ENCODE peak calls at places on chromosomes 12 and 14, in eight cellular contexts. B is CD4-positive, alpha-beta T cell; S is heart left ventricle; L is testis; O is body of pancreas; R is neural progenitor cell; I is upper lobe of right lung; U is brain microvascular endothelial cell. T is an unnamed sample.

GRCh38 chr12:26465419-26466097 is 270.2 kb downstream of the SSPN start:
- DNase-seq in B (no peak), S (no peak), L (no peak), O (no peak), R (peak; percentile 10), I (no peak), U (no peak), T (no peak)

GRCh38 chr12:3832738-3833137 is 40.5 kb downstream of the PARP11 start:
- DNase-seq in B (no peak), S (no peak), L (no peak), O (no peak), R (no peak), I (no peak), U (no peak), T (no peak)

GRCh38 chr12:22318122-22318737 is 16.3 kb downstream of the ST8SIA1 start:
- DNase-seq in B (no peak), S (no peak), L (no peak), O (no peak), R (peak; percentile 6), I (no peak), U (peak; percentile 40), T (no peak)

GRCh38 chr12:66398931-66399625 is 96.8 kb downstream of the HELB start:
- DNase-seq in B (no peak), S (no peak), L (no peak), O (no peak), R (no peak), I (no peak), U (peak; percentile 3), T (no peak)

GRCh38 chr12:76784600-76785051 is 20.7 kb downstream of the ZDHHC17 start:
- DNase-seq in B (no peak), S (no peak), L (no peak), O (no peak), R (no peak), I (no peak), U (peak; percentile 21), T (no peak)

GRCh38 chr12:91001306-91001705 is 3.5 kb downstream of the EPYC start:
- DNase-seq in B (no peak), S (no peak), L (no peak), O (no peak), R (no peak), I (no peak), U (no peak), T (no peak)

GRCh38 chr14:92356677-92357076 is 33.7 kb downstream of the SLC24A4 start:
- DNase-seq in B (no peak), S (no peak), L (no peak), O (no peak), R (no peak), I (no peak), U (no peak), T (no peak)

GRCh38 chr12:77214136-77214535 is 148.8 kb upstream of the E2F7 start:
- DNase-seq in B (no peak), S (no peak), L (no peak), O (no peak), R (no peak), I (no peak), U (no peak), T (no peak)

GRCh38 chr14:68719634-68720384 is 73.1 kb downstream of the ZFP36L1 start:
- DNase-seq in B (no peak), S (no peak), L (no peak), O (no peak), R (no peak), I (no peak), U (no peak), T (no peak)

GRCh38 chr14:90093942-90094595 is 32.3 kb downstream of the KCNK13 start:
- DNase-seq in B (no peak), S (no peak), L (no peak), O (no peak), R (no peak), I (no peak), U (peak; percentile 4), T (peak; percentile 23)

GRCh38 chr12:5965950-5966383 is 20.9 kb upstream of the ANO2 start:
- DNase-seq in B (peak; percentile 28), S (no peak), L (peak; percentile 66), O (peak; percentile 49), R (peak; percentile 84), I (peak; percentile 74), U (peak; percentile 28), T (peak; percentile 45)

GRCh38 chr14:101889898-101890297 is 74.5 kb upstream of the DYNC1H1 start:
- DNase-seq in B (no peak), S (no peak), L (no peak), O (no peak), R (no peak), I (no peak), U (no peak), T (no peak)

GRCh38 chr14:99753225-99754140 is 39.7 kb upstream of the EML1 start:
- DNase-seq in B (no peak), S (no peak), L (no peak), O (no peak), R (peak; percentile 39), I (no peak), U (no peak), T (no peak)

GRCh38 chr12:75666126-75666979 is 154.9 kb upstream of the KRR1 start:
- DNase-seq in B (no peak), S (no peak), L (no peak), O (peak; percentile 18), R (peak; percentile 20), I (no peak), U (peak; percentile 75), T (no peak)

GRCh38 chr12:75662501-75663159 is 151.2 kb upstream of the KRR1 start:
- DNase-seq in B (no peak), S (no peak), L (no peak), O (no peak), R (no peak), I (no peak), U (peak; percentile 81), T (no peak)

GRCh38 chr12:75666980-75667359 is 155.6 kb upstream of the KRR1 start:
- DNase-seq in B (no peak), S (no peak), L (peak; percentile 23), O (no peak), R (no peak), I (no peak), U (peak; percentile 61), T (no peak)

GRCh38 chr12:75661927-75662326 is 150.5 kb upstream of the KRR1 start:
- DNase-seq in B (no peak), S (no peak), L (no peak), O (no peak), R (no peak), I (no peak), U (no peak), T (no peak)

GRCh38 chr12:75665216-75665615 is 153.8 kb upstream of the KRR1 start:
- DNase-seq in B (no peak), S (no peak), L (no peak), O (no peak), R (no peak), I (no peak), U (no peak), T (no peak)
- H3K27ac ChIP-seq in B (no peak overlapping the region), S (no peak overlapping the region), L (peak overlapping the region; percentile 68), O (no peak overlapping the region), R (no peak overlapping the region), I (no peak overlapping the region), U (peak overlapping the region; percentile 77), T (no peak overlapping the region)

GRCh38 chr14:22848391-22849164 is 12.2 kb downstream of the MMP14 start:
- DNase-seq in B (no peak), S (peak; percentile 77), L (peak; percentile 76), O (no peak), R (peak; percentile 23), I (peak; percentile 69), U (peak; percentile 61), T (peak; percentile 33)

GRCh38 chr14:22845821-22846625 is 9.6 kb downstream of the MMP14 start:
- DNase-seq in B (no peak), S (no peak), L (no peak), O (peak; percentile 5), R (no peak), I (peak; percentile 61), U (no peak), T (no peak)

GRCh38 chr14:22846811-22847307 is 10.5 kb downstream of the MMP14 start:
- DNase-seq in B (no peak), S (no peak), L (no peak), O (no peak), R (no peak), I (peak; percentile 48), U (no peak), T (no peak)

GRCh38 chr14:22849212-22849819 is 12.9 kb downstream of the MMP14 start:
- DNase-seq in B (no peak), S (peak; percentile 54), L (peak; percentile 79), O (no peak), R (no peak), I (peak; percentile 66), U (peak; percentile 20), T (peak; percentile 35)

GRCh38 chr14:22847661-22848341 is 11.4 kb downstream of the MMP14 start:
- DNase-seq in B (no peak), S (no peak), L (no peak), O (no peak), R (peak; percentile 39), I (peak; percentile 62), U (peak; percentile 38), T (no peak)
- TF ChIP-seq CTCF in B (no peak), S (no peak), L (no peak), O (no peak), R (peak; percentile 30), I (no peak), U (peak; percentile 12), T (no peak)

GRCh38 chr14:69865701-69866365 is 13.4 kb upstream of the SMOC1 start:
- DNase-seq in B (no peak), S (no peak), L (no peak), O (no peak), R (no peak), I (no peak), U (no peak), T (no peak)
- H3K27ac ChIP-seq in B (no peak overlapping the region), S (no peak overlapping the region), L (no peak overlapping the region), O (no peak overlapping the region), R (no peak overlapping the region), I (no peak overlapping the region), U (no peak overlapping the region), T (no peak overlapping the region)

DNA sequence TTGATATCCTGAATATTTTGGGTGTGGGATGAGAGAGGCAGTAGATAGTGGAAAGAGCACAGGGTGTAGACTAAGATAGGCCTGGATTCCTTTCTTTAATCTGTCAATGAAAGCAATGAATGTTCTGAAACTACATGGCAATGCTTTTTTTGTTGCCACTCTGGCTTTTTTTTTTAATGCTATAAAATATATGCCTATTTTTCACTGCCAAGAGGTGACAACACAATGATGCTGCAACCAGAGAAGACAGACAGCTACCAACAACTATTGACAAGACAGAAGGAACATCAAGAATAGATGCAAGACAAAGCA is 9.4 kb downstream of the ANG start:
- DNase-seq in B (no peak), S (no peak), L (no peak), O (no peak), R (no peak), I (no peak), U (no peak), T (no peak)
- TF ChIP-seq CTCF in B (peak; percentile 21), S (peak; percentile 2), L (no peak), O (no peak), R (no peak), I (no peak), U (no peak), T (peak; percentile 36)

GRCh38 chr12:45291518-45291917 is 75.6 kb downstream of the ANO6 start:
- DNase-seq in B (no peak), S (no peak), L (no peak), O (no peak), R (no peak), I (no peak), U (no peak), T (no peak)
- H3K27ac ChIP-seq in B (no peak overlapping the region), S (no peak overlapping the region), L (no peak overlapping the region), O (no peak overlapping the region), R (no peak overlapping the region), I (no peak overlapping the region), U (no peak overlapping the region), T (no peak overlapping the region)

T was measured in RWPE1.